ENCODE peak calls at places on chromosomes 11 and 22, in four cellular contexts. I, P, A and M are unnamed samples. For H3K4me1, the result is how much of the 10 kb centered on the place peaks cover.

GRCh38 chr11:125347261-125347585 is 148.8 kb downstream of the FEZ1 start:
- DNase-seq in A (no peak), P (no peak), I (peak), M (no peak)

GRCh38 chr22:29147241-29147919 is 58.3 kb upstream of the EMID1 start:
- DNase-seq in A (peak), P (no peak), I (no peak), M (no peak)

GRCh38 chr11:33936745-33937612 is 45.1 kb upstream of the LMO2 start:
- DNase-seq in P (peak), A (no peak), I (no peak), M (peak)

GRCh38 chr11:99505319-99505718 is 484.6 kb downstream of the CNTN5 start:
- DNase-seq in A (no peak), P (peak), I (no peak), M (no peak)

GRCh38 chr11:74000770-74001169 is 8.1 kb downstream of the UCP3 start:
- DNase-seq in I (no peak), A (no peak), P (no peak), M (no peak)

GRCh38 chr22:50191041-50191740 is 5.5 kb downstream of the TRABD start:
- DNase-seq in P (no peak), A (peak), I (no peak), M (peak)

GRCh38 chr11:72569966-72570892 is 104.0 kb downstream of the PDE2A start:
- DNase-seq in A (peak), P (peak), I (no peak), M (no peak)

GRCh38 chr11:71115770-71116434 is 136.5 kb downstream of the SHANK2 start:
- DNase-seq in A (no peak), P (no peak), I (no peak), M (no peak)

GRCh38 chr11:116823031-116823843 is at the start of gene APOA4:
- DNase-seq in P (no peak), I (no peak), A (no peak), M (peak)

GRCh38 chr22:22397292-22397870 is 111.2 kb downstream of the ZNF280B start:
- DNase-seq in A (no peak), P (peak), I (no peak), M (peak)

GRCh38 chr11:75592699-75593098 is 30.6 kb downstream of the SERPINH1 start:
- DNase-seq in P (no peak), A (no peak), I (no peak), M (peak)

DNA sequence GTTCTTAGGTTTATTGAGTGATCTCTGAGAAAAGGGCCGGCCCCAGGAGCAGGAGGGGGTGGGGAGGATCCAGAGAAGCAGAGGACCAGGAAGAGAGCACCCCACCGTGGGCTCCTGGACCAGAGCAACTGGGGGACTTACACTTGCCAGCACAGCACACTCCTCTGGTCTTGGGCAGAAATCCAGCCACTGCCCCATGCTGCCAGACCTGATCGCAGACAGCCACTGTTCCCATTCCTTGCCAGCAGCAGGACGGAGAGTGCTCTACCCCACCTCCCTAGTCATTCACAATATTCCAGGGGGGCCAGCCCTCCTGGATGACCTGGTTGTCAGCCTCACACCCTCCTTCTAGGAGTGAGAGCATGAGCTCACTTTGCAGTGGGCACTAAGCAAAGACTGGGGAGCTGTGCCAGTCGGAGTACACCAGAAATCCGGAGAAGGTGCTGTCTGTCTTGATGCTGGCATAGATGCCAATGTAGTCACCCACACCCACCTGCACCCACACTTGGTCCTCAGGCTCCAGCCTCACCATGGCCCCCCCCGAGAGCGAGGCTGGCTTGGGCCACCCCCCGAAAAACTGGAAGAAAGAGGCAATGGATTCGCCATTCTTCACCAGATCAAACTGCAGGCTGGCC is 1.6 kb downstream of the C1QTNF5 start:
- DNase-seq in I (no peak), A (no peak), P (no peak), M (no peak)
- H3K4me1 ChIP-seq in I (under half), A (half or more), P (under half), M (under half)

DNA sequence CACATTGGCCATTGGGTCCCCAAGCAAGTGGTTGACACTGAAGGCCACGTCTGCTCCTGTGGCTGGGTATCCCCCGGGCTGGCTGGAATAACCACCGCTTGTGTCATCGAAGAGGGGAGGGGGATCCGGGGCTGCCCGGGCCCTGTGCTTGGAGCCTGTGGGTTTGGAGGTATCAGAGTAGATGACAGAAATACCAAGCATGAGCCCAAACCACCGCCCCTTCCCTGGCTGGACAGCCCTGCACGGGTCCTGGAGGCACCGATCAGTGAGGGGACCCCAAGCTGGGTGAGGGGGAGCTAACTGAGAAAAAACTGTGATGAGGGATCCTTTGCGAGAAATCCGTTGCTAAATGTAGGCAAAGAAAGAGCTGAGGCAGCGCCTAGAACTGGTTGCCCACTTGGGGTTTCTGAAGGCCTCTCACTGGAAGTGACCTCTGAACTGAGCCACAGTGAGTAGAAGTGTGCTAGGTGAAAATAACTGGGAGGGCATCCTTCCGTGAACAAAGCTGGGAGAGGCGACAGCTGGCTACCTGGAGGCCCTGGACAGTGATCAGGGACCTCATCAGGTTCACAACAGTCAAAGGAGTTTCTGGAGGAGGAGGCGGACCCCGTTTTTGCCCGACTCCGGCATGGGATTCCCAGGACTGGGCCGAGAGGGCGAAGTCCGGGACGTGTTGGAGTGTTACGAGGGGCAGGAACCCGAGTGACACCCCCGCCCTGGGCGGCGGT is 641 bp downstream of the YIF1A start:
- DNase-seq in A (no peak), P (no peak), I (no peak), M (peak)
- H3K4me1 ChIP-seq in A (under half), P (under half), I (under half), M (under half)

DNA sequence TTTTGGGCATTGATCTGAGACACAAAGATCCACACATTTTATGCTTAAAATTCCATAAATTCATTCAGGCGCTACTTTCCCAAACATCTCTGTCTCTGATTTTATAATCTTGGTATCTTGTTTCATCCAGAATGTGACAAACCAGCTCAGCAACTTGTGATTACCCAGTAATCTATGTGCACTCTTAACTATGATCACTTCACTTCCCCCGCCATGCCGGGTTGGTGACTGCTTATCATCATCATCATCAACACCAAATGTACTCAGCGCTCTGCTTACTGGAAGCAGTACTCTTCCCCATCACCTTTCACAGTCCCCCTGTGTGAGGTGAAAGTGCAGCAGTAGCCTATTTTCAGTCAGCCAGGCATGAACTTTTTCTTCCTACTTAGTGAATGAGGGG is 15.2 kb upstream of the MMP7 start:
- DNase-seq in A (no peak), P (no peak), I (no peak), M (no peak)
- H3K4me1 ChIP-seq in A (under half), P (under half), I (under half), M (under half)

GRCh38 chr11:102322560-102322959 is 5.3 kb downstream of the BIRC3 start:
- DNase-seq in P (peak), I (no peak), A (no peak), M (no peak)

GRCh38 chr11:102320679-102321078 is 3.4 kb downstream of the BIRC3 start:
- DNase-seq in I (no peak), A (no peak), P (no peak), M (peak)

GRCh38 chr11:102319544-102319943 is 2.3 kb downstream of the BIRC3 start:
- DNase-seq in P (no peak), A (no peak), I (no peak), M (no peak)

GRCh38 chr11:102318469-102318868 is 1.2 kb downstream of the BIRC3 start:
- DNase-seq in I (no peak), P (peak), A (peak), M (no peak)

GRCh38 chr11:102320166-102320565 is 2.9 kb downstream of the BIRC3 start:
- DNase-seq in A (no peak), I (no peak), P (no peak), M (no peak)
- H3K4me1 ChIP-seq in A (under half), I (under half), P (under half), M (under half)

DNA sequence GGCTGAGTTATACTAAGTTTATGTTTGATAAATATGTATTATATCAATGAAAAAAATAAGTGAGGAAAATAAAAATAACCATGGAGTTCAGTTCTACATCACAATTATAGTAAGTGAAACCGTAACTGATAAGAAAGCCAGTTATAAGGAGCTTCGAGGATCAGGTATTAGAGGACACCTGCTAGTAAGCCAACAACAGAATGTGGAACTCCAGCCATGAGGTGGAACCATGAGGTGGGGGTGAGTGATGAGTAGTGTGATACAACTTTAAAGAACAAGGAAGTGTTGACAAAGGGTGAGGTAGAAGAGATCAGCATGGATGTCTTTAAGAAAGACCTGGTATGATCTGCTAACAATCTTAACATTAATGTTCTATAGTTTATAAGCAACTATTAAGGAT is 452.9 kb downstream of the GUCY1A2 start:
- DNase-seq in I (no peak), P (no peak), A (no peak), M (no peak)
- H3K4me1 ChIP-seq in I (under half), P (under half), A (under half), M (under half)

GRCh38 chr11:65915821-65916251 is 3.0 kb downstream of the C11orf68 start:
- DNase-seq in P (peak), A (peak), I (no peak), M (no peak)

GRCh38 chr11:65916391-65916790 is 2.5 kb downstream of the C11orf68 start:
- DNase-seq in I (no peak), A (no peak), P (no peak), M (no peak)

GRCh38 chr11:65918211-65919150 is at the start of gene C11orf68:
- DNase-seq in I (no peak), P (no peak), A (peak), M (peak)

GRCh38 chr11:65917434-65918210 is 1.2 kb downstream of the C11orf68 start:
- DNase-seq in A (no peak), I (no peak), P (no peak), M (no peak)

GRCh38 chr11:65917077-65917433 is 1.8 kb downstream of the C11orf68 start:
- DNase-seq in A (no peak), I (no peak), P (no peak), M (no peak)
- H3K4me1 ChIP-seq in A (half or more), I (under half), P (half or more), M (under half)

DNA sequence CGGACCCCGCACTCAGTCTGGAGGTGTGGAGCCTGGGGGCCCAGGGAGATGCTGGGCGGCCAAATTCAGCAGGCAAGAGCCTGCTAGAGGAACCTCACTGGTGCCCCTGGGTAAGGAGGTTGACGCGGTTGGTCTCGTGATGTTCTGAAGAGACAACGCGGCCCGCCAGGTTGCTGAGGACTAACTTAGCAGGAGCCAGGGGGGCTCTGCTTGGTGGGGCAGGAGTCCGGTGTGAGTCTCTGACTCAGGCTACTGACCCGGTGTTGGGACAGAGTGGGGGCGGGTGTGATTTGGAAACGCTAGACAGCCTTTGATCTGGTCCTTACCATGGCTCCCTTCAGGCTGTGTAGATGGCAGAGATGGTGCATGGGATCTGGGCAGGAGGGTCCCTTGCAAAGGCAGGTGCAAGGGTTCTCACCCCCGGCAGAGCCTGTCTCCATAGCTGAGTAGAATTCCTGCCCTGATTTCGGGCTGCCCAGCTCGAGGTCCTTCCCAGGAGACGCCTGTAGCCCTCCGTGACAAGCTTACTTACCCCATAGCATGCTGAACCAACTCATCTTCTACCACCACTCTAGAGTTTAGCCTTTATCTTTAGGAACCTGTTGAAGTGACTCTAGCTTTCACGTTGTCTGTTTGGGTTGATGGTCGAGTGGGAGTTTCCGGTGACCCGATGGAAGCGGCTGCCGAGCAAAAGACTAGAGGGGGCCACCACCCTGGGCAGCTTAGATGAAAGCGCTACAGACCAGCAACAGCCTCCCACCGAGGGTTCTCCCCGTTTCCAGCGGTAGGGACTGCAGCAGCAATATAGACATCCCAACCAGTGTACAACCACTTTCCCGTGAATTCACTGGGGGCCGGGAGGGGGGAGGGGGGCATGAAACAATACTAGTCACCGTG is 38.4 kb downstream of the KCNC1 start:
- DNase-seq in I (no peak), P (no peak), A (no peak), M (no peak)
- H3K4me1 ChIP-seq in I (under half), P (under half), A (under half), M (under half)

GRCh38 chr11:96049426-96049825 is 125.5 kb upstream of the MTMR2 start:
- DNase-seq in I (no peak), A (no peak), P (peak), M (no peak)
- H3K4me1 ChIP-seq in I (under half), A (under half), P (under half), M (under half)

GRCh38 chr22:37768273-37768672 is 39.5 kb upstream of the GCAT start:
- DNase-seq in P (no peak), I (no peak), A (no peak), M (no peak)
- H3K4me1 ChIP-seq in P (under half), I (under half), A (under half), M (under half)

DNA sequence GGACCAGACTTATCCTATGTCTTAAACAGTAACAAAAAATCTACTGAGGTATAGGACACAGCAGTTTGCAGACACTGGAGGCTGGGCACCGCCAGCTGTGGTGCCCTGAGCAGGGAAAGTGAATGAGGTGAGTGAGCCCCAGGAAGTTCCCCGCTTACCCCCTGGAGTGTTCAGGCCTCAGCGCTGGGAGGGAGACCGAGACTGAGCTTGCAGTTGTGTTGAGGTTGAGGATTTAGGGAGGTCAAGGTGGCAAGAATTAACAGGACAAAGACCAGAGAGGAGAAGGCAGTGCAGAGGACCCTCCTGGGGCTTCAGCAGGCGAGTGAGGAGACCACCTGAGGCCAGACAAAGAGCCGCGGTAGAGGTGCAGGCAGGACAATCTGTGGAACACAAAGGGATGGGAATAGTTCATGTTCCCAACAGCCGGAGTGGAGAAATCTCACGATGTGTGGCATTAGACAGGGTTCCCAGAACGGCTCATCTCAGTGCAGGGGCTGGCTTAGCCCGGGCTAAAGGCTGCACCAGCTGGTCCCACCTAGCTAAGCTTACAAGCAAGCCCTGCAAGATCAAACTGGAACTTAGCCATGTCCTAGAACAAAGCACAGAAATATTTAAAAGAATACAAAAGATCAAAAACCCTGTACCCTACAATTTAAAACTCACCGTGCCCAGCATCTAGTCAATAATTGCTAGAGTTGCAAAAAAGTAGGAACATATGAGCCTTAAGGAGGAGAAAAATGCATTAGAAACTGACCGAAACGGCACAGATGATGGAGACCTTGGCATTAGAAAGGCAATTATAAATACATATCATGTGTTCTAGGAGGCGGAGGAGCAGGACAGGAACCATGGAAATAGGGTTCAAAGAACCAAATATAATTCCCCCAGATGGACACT is 47.4 kb upstream of the PITPNB start:
- DNase-seq in P (no peak), I (no peak), A (no peak), M (no peak)
- H3K4me1 ChIP-seq in P (under half), I (under half), A (under half), M (under half)